ENCODE peak calls at places on chromosomes 16 and 17, in six cellular contexts. X is SK-N-SH, Y is K562, Q is GM23338, D is HCT116, B is stomach. J is an unnamed sample.

GRCh38 chr16:31134625-31135534 is 647 bp downstream of the PRSS8 start:
- DNase-seq in D (no peak), B (peak), Y (peak), X (no peak), Q (peak), J (peak)

GRCh38 chr17:59914274-59914854 is 21.4 kb downstream of the RPS6KB1 start:
- DNase-seq in X (peak), D (peak), B (no peak), Q (peak), Y (peak), J (no peak)

GRCh38 chr16:64339052-64339770 is 782.7 kb downstream of the CDH11 start:
- DNase-seq in D (no peak), B (no peak), Y (no peak), Q (no peak), X (no peak), J (no peak)

GRCh38 chr17:47300718-47301117 is 23.0 kb upstream of the EFCAB13 start:
- DNase-seq in Q (no peak), X (no peak), Y (no peak), B (no peak), D (no peak), J (no peak)

GRCh38 chr16:68499011-68499410 is 40.1 kb upstream of the ZFP90 start:
- DNase-seq in X (peak), D (no peak), B (no peak), Y (no peak), Q (no peak), J (no peak)

GRCh38 chr16:73304008-73304814 is 256.3 kb upstream of the ZFHX3 start:
- DNase-seq in D (no peak), B (no peak), Y (no peak), X (peak), Q (no peak), J (no peak)

GRCh38 chr17:40499551-40500189 is 1.8 kb downstream of the TNS4 start:
- DNase-seq in Y (peak), B (peak), D (no peak), Q (peak), X (peak), J (peak)

GRCh38 chr16:20074089-20074956 is 633 bp upstream of the GPR139 start:
- DNase-seq in D (no peak), B (no peak), Y (no peak), Q (peak), X (peak), J (no peak)

GRCh38 chr17:42704495-42705494 is 22.5 kb downstream of the CNTNAP1 start:
- DNase-seq in Q (no peak), B (no peak), X (no peak), Y (no peak), D (no peak), J (no peak)

GRCh38 chr17:66691644-66692500 is 143.0 kb upstream of the CACNG5 start:
- DNase-seq in Y (no peak), D (no peak), X (no peak), B (no peak), Q (no peak), J (no peak)

GRCh38 chr17:67629963-67630320 is 87.8 kb upstream of the NOL11 start:
- DNase-seq in Q (peak), X (peak), D (peak), Y (no peak), B (no peak), J (no peak)

GRCh38 chr16:78882150-78882549 is 718.4 kb downstream of the MAF start:
- DNase-seq in Q (no peak), D (no peak), X (no peak), Y (no peak), B (no peak), J (no peak)

GRCh38 chr16:31087971-31088370 is 772 bp downstream of the PRSS53 start:
- DNase-seq in Q (no peak), X (no peak), D (no peak), B (no peak), Y (no peak), J (no peak)

GRCh38 chr17:18854956-18855355 is 3.0 kb upstream of the PRPSAP2 start:
- DNase-seq in X (no peak), D (no peak), Q (no peak), Y (no peak), B (no peak), J (no peak)

GRCh38 chr17:68539536-68540469 is 27.6 kb downstream of the PRKAR1A start:
- DNase-seq in X (no peak), Q (peak), D (no peak), B (peak), Y (no peak), J (no peak)

GRCh38 chr16:35749253-35750141 is 2290.1 kb downstream of the TP53TG3F start:
- DNase-seq in Q (no peak), Y (no peak), B (no peak), X (peak), D (no peak), J (no peak)

GRCh38 chr17:4856937-4857314 is 23.8 kb downstream of the MINK1 start:
- DNase-seq in B (no peak), X (no peak), D (no peak), Q (no peak), Y (no peak), J (no peak)

GRCh38 chr16:89257757-89258465 is 40.4 kb downstream of the ZNF778 start:
- DNase-seq in X (peak), Q (no peak), D (no peak), B (no peak), Y (no peak), J (no peak)

GRCh38 chr17:2102931-2103398 is 48.1 kb downstream of the HIC1 start:
- DNase-seq in X (no peak), Y (no peak), Q (no peak), D (peak), B (no peak), J (no peak)

GRCh38 chr16:83420206-83420760 is 387.5 kb upstream of the HSBP1 start:
- DNase-seq in B (no peak), Y (peak), X (no peak), Q (peak), D (no peak), J (no peak)

GRCh38 chr17:1012823-1013728 is 16.1 kb downstream of the TIMM22 start:
- DNase-seq in Y (no peak), B (no peak), X (no peak), Q (no peak), D (no peak), J (no peak)

GRCh38 chr16:53372942-53373871 is 61.1 kb upstream of the RBL2 start:
- DNase-seq in Q (peak), D (peak), B (peak), X (peak), Y (peak), J (peak)

GRCh38 chr16:66612422-66612821 is 7.9 kb downstream of the CMTM3 start:
- DNase-seq in X (no peak), Y (no peak), D (no peak), Q (no peak), B (no peak), J (no peak)

GRCh38 chr16:82583415-82583814 is 43.4 kb upstream of the CDH13 start:
- DNase-seq in Y (no peak), D (no peak), X (no peak), Q (no peak), B (no peak), J (no peak)

GRCh38 chr17:76725580-76726230 is 701 bp downstream of the JMJD6 start:
- DNase-seq in X (peak), Y (peak), D (no peak), B (peak), Q (peak), J (peak)

GRCh38 chr17:50264263-50265113 is 9.8 kb upstream of the TMEM92 start:
- DNase-seq in X (peak), Q (peak), Y (no peak), B (no peak), D (no peak), J (no peak)

GRCh38 chr17:27496501-27496943 is 40.3 kb downstream of the KSR1 start:
- DNase-seq in Q (peak), B (peak), X (no peak), D (no peak), Y (no peak), J (peak)

GRCh38 chr17:40022497-40022896 is 7.3 kb downstream of the CSF3 start:
- DNase-seq in D (no peak), Y (no peak), B (no peak), Q (no peak), X (no peak), J (no peak)

GRCh38 chr16:29943846-29944669 is 17.8 kb upstream of the TMEM219 start:
- DNase-seq in X (no peak), Y (peak), Q (peak), B (peak), D (peak), J (peak)
- H3K27ac ChIP-seq in X (peak), Y (peak), Q (peak), B (peak), D (peak), J (no peak)

GRCh38 chr17:73100363-73100762 is 7.9 kb upstream of the SLC39A11 start:
- DNase-seq in X (no peak), D (no peak), B (no peak), Q (no peak), Y (no peak), J (no peak)
- TF ChIP-seq CTCF in X (no peak), D (no peak), B (no peak), Q (no peak), Y (no peak), J (no peak)

DNA sequence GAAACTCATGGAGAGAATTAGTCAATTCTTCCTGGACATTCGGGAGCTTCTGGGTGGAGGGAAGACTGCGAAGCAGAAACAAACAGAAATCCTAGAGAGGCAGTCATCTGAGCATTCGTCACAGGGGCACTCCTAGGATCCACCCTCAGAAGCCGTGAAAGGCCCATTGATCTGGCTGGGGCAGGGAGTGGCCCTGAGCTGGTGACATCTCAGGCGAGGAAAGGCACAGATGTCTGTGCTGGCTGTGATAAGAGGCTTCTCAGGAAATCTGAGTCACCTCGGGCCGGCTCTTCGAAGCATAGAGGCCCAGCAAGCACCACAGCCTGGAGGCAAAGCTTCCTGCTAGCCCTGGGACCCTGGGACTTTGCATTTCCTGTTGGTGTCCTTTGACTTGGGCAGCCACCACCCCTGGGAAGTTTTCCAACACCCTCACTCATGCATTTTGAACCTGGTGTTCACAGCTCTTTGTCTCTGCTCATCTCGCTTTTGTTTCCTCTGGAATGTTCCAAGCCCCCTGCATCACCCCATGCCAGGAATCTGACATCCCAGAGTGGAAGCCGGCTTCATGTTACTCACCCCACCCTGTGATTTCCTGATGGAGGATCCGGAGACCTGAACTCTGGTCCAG is 23.3 kb upstream of the CDRT4 start:
- DNase-seq in Y (peak), X (no peak), B (no peak), Q (peak), D (peak), J (no peak)
- TF ChIP-seq POLR2AphosphoS5 in Y (peak), X (no peak), B (no peak), Q (no peak), D (peak), J (no peak)

DNA sequence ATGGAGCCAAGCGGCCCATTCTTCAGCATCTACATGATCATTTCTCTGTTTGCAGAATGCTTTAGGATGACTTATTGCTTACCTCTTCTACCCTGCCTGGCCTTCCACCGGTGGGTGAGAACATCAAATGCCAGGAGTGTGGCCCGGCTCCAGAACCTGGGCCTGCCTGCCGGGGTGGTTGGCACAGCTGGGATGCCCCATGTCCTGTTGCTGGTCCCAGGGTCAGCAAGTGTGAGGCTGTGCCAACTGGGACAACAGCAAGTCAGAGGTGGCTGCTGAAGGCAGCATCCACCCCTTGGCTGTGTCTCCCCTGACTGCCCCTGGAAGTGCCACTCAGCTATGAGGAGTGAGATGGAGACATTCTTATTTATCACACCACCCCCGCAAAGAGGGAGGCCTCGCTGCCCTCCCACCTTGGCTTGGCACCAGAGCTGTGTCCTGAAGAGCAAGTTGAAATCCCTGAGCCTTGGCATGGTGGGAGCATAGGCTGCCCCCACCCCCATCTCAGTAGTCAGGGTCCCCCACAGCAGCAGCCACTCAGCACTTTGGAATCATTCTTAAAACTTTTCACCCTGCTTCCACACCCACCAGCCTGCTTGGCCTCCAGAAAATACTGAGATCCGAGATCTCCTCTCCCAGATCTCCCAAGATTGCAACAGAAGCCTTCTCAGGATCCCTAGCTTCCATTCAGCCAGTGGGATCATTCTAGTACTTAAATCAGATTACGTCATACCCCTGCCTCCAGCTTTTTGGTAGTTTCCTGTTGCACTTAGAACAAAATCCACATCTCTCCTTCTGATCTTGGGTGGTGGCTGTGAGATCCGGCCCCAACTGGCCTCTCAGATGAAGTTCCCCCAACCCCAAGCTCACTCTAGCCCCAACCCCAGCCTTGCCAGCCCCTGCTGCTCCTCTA is 127.5 kb downstream of the SOCS1 start:
- DNase-seq in B (peak), D (no peak), Q (no peak), X (peak), Y (peak), J (no peak)
- H3K27ac ChIP-seq in B (peak), D (no peak), Q (no peak), X (peak), Y (peak), J (peak)

DNA sequence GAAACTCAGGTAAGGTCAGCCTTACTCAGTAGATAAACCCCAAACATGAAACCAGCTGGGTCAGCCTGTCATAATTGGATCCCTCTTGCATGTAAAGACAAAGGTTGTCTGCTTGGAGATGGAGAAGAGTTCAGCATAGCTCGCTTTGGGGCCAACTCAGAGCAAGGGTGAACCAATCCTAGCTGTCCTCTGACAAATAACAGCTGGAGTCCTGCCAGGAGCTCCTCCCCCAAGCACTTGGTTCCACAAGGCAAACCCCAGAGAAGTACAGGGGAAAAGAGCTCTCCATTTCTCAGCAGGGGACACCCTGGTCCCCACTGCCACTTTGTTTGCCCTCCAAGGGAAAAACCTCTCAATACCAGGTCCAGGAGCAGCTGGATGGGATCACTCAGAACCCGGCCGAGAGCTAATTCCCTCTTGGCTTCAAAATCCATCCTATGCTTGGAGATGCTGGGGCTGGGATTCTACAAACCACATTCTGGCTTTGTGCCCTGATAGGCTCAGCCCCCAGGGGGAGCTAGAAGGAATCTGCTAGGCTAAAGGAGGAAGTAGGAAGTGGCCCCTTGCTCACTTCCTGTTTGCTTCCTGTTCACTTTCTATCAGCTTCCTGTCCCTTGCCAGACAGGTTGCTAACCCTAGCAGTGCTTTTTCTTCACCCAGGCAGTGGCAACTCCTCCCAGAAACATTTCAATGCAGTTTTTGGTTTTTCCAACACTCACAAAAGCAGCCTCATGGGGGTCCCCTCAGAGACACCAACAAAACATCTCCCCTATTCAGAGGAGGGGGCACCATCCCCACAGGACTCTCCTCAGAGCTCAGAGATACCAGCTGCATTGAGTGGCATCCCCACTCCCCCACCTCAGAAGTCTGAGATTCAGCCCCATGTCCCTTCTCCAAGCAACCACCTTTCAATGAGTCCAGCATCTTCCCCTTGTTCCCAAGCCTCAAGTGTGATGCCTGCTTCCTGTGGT is 30.7 kb downstream of the CDRT4 start:
- DNase-seq in B (peak), Q (peak), D (peak), Y (peak), X (no peak), J (no peak)
- TF ChIP-seq CTCF in B (no peak), Q (peak), D (peak), Y (peak), X (peak), J (no peak)